ENCODE peak calls at places on chromosome 10, in seven cellular contexts. I is iris pigment epithelial cell; B is fibroblast of the conjunctiva; F is H54; A is stimulated activated CD4-positive, alpha-beta T cell treated with anti-CD3 and anti-CD28 coated beads, Interleukin-4, amount 100 ng/mL, for 24 hours; S is gastrocnemius medialis; Z is EH. R is an unnamed sample.

GRCh38 chr10:31261502-31262311 is 57.3 kb upstream of the ZEB1 start:
- DNase-seq in I (peak), B (peak), F (peak), A (no peak), S (no peak), Z (peak), R (no peak)

GRCh38 chr10:27861781-27862180 is 116.2 kb upstream of the MKX start:
- DNase-seq in I (no peak), B (no peak), F (no peak), A (no peak), S (no peak), Z (peak), R (no peak)

GRCh38 chr10:5811387-5811821 is 1.8 kb downstream of the GDI2 start:
- DNase-seq in I (peak), B (no peak), F (no peak), A (no peak), S (no peak), Z (peak), R (peak)

GRCh38 chr10:43998021-43998809 is 349.5 kb upstream of the ZNF32 start:
- DNase-seq in I (no peak), B (no peak), F (no peak), A (no peak), S (no peak), Z (peak), R (no peak)

GRCh38 chr10:6025683-6026225 is 36.4 kb downstream of the IL2RA start:
- DNase-seq in I (no peak), B (no peak), F (no peak), A (no peak), S (no peak), Z (no peak), R (no peak)

GRCh38 chr10:85916192-85916747 is 450.3 kb downstream of the GRID1 start:
- DNase-seq in I (no peak), B (no peak), F (no peak), A (no peak), S (no peak), Z (no peak), R (no peak)

GRCh38 chr10:84818956-84819355 is 490.6 kb downstream of the CCSER2 start:
- DNase-seq in I (no peak), B (no peak), F (no peak), A (no peak), S (no peak), Z (no peak), R (peak)

GRCh38 chr10:71052261-71052660 is 160.1 kb upstream of the UNC5B start:
- DNase-seq in I (no peak), B (no peak), F (no peak), A (no peak), S (no peak), Z (no peak), R (no peak)

GRCh38 chr10:14751576-14752330 is 22.9 kb downstream of the FAM107B start:
- DNase-seq in I (peak), B (no peak), F (no peak), A (no peak), S (peak), Z (peak), R (peak)

GRCh38 chr10:107583974-107584373 is 419.5 kb upstream of the SORCS1 start:
- DNase-seq in I (peak), B (no peak), F (no peak), A (no peak), S (no peak), Z (peak), R (no peak)

GRCh38 chr10:63464402-63465292 is 1.1 kb downstream of the JMJD1C start:
- DNase-seq in I (no peak), B (no peak), F (no peak), A (no peak), S (no peak), Z (peak), R (peak)

GRCh38 chr10:94274142-94274787 is 88.5 kb downstream of the NOC3L start:
- DNase-seq in I (no peak), B (peak), F (no peak), A (no peak), S (peak), Z (no peak), R (no peak)

GRCh38 chr10:35707642-35708425 is 65.7 kb upstream of the FZD8 start:
- DNase-seq in I (no peak), B (peak), F (no peak), A (no peak), S (no peak), Z (no peak), R (peak)

GRCh38 chr10:72593963-72594362 is 31.9 kb downstream of the MICU1 start:
- DNase-seq in I (no peak), B (no peak), F (no peak), A (no peak), S (no peak), Z (no peak), R (no peak)

GRCh38 chr10:72976886-72977285 is 22.3 kb upstream of the PLA2G12B start:
- DNase-seq in I (no peak), B (no peak), F (no peak), A (no peak), S (no peak), Z (no peak), R (no peak)

GRCh38 chr10:58555930-58556311 is 43.2 kb downstream of the BICC1 start:
- DNase-seq in I (no peak), B (no peak), F (no peak), A (no peak), S (no peak), Z (no peak), R (no peak)

GRCh38 chr10:73413108-73413527 is 740 bp downstream of the ANXA7 start:
- DNase-seq in I (no peak), B (peak), F (peak), A (peak), S (peak), Z (no peak), R (no peak)

GRCh38 chr10:128116851-128117615 is 9.2 kb downstream of the MKI67 start:
- DNase-seq in I (peak), B (no peak), F (no peak), A (no peak), S (no peak), Z (peak), R (no peak)

GRCh38 chr10:122171270-122171669 is 99.8 kb upstream of the BTBD16 start:
- DNase-seq in I (no peak), B (no peak), F (no peak), A (no peak), S (no peak), Z (no peak), R (no peak)

GRCh38 chr10:68301301-68301700 is 30.6 kb upstream of the HNRNPH3 start:
- DNase-seq in I (no peak), B (no peak), F (no peak), A (no peak), S (no peak), Z (no peak), R (no peak)

GRCh38 chr10:75744242-75744641 is 312.8 kb downstream of the LRMDA start:
- DNase-seq in I (no peak), B (peak), F (no peak), A (no peak), S (no peak), Z (no peak), R (no peak)

GRCh38 chr10:51886438-51887068 is 187.2 kb upstream of the CSTF2T start:
- DNase-seq in I (peak), B (no peak), F (no peak), A (no peak), S (no peak), Z (peak), R (no peak)

GRCh38 chr10:33155720-33156638 is 178.5 kb downstream of the NRP1 start:
- DNase-seq in I (peak), B (no peak), F (no peak), A (peak), S (no peak), Z (peak), R (no peak)

GRCh38 chr10:57983226-57983870 is 284.3 kb downstream of the IPMK start:
- DNase-seq in I (no peak), B (no peak), F (no peak), A (no peak), S (no peak), Z (peak), R (no peak)

GRCh38 chr10:97498841-97499560 is at the start of gene UBTD1:
- DNase-seq in I (peak), B (no peak), F (peak), A (peak), S (no peak), Z (peak), R (no peak)

GRCh38 chr10:70283071-70283444 is 746 bp downstream of the NPFFR1 start:
- DNase-seq in I (no peak), B (no peak), F (no peak), A (no peak), S (no peak), Z (no peak), R (no peak)

GRCh38 chr10:118827466-118828155 is 72.8 kb upstream of the CACUL1 start:
- DNase-seq in I (no peak), B (no peak), F (no peak), A (no peak), S (no peak), Z (no peak), R (no peak)

GRCh38 chr10:73889014-73889413 is 14.7 kb upstream of the CAMK2G start:
- DNase-seq in I (no peak), B (peak), F (peak), A (peak), S (peak), Z (peak), R (peak)

GRCh38 chr10:8596929-8597472 is 542.5 kb downstream of the GATA3 start:
- DNase-seq in I (no peak), B (no peak), F (no peak), A (no peak), S (no peak), Z (no peak), R (no peak)

GRCh38 chr10:112721080-112721698 is 228.9 kb upstream of the TCF7L2 start:
- DNase-seq in I (peak), B (no peak), F (no peak), A (peak), S (no peak), Z (peak), R (no peak)

GRCh38 chr10:43138757-43139241 is 554 bp downstream of the CSGALNACT2 start:
- DNase-seq in I (peak), B (no peak), F (no peak), A (peak), S (no peak), Z (peak), R (no peak)

GRCh38 chr10:103859161-103860141 is 4.1 kb upstream of the SH3PXD2A start:
- DNase-seq in I (peak), B (peak), F (peak), A (peak), S (peak), Z (peak), R (peak)

GRCh38 chr10:31549936-31550335 is 230.9 kb downstream of the ZEB1 start:
- DNase-seq in I (peak), B (no peak), F (no peak), A (no peak), S (no peak), Z (peak), R (no peak)

GRCh38 chr10:6296456-6297214 is 93.9 kb downstream of the PFKFB3 start:
- DNase-seq in I (no peak), B (no peak), F (no peak), A (no peak), S (no peak), Z (no peak), R (no peak)

R was measured in NCI-H446 treated with DMSO at 0.1 percent for 48 hours.